ENCODE peak calls at places on chromosomes 7 and 10, in ten cellular contexts. M, X, L, J, H, F, Y, D, W and A are unnamed samples.

GRCh38 chr7:5352440-5353010 is 69.8 kb downstream of the SLC29A4 start:
- DNase-seq in M (no peak), X (no peak), L (no peak), J (no peak), H (no peak), F (no peak), Y (no peak), D (no peak), W (no peak), A (no peak)

GRCh38 chr7:159038066-159038465 is 106.6 kb downstream of the VIPR2 start:
- DNase-seq in M (no peak), X (no peak), L (no peak), J (no peak), H (no peak), F (no peak), Y (no peak), D (no peak), W (no peak), A (no peak)

GRCh38 chr7:127782075-127782474 is 130.1 kb downstream of the SND1 start:
- DNase-seq in M (no peak), X (no peak), L (peak), J (no peak), H (no peak), F (no peak), Y (no peak), D (no peak), W (no peak), A (no peak)

GRCh38 chr7:26001662-26002244 is 150.2 kb upstream of the NFE2L3 start:
- DNase-seq in M (no peak), X (no peak), L (no peak), J (no peak), H (no peak), F (no peak), Y (no peak), D (no peak), W (no peak), A (no peak)

GRCh38 chr10:119461380-119461779 is 81.1 kb downstream of the RGS10 start:
- DNase-seq in M (peak), X (peak), L (no peak), J (no peak), H (no peak), F (no peak), Y (no peak), D (no peak), W (peak), A (no peak)

GRCh38 chr7:84633-85020 is 107.7 kb upstream of the FAM20C start:
- DNase-seq in M (no peak), X (no peak), L (no peak), J (no peak), H (no peak), F (no peak), Y (no peak), D (no peak), W (no peak), A (no peak)

GRCh38 chr10:78028438-78029293 is 649 bp downstream of the POLR3A start:
- DNase-seq in M (peak), X (peak), L (no peak), J (peak), H (no peak), F (no peak), Y (no peak), D (no peak), W (no peak), A (no peak)

GRCh38 chr10:14153570-14154055 is 177.1 kb downstream of the FRMD4A start:
- DNase-seq in M (peak), X (no peak), L (no peak), J (no peak), H (no peak), F (no peak), Y (no peak), D (no peak), W (no peak), A (no peak)

GRCh38 chr7:105952917-105953595 is 10.0 kb upstream of the CDHR3 start:
- DNase-seq in M (no peak), X (no peak), L (no peak), J (no peak), H (no peak), F (no peak), Y (no peak), D (no peak), W (no peak), A (no peak)

GRCh38 chr10:38741226-38741625 is 647.1 kb downstream of the ZNF37A start:
- DNase-seq in M (no peak), X (no peak), L (no peak), J (no peak), H (no peak), F (no peak), Y (no peak), D (no peak), W (no peak), A (no peak)

GRCh38 chr10:132810807-132811700 is 25.1 kb upstream of the NKX6-2 start:
- DNase-seq in M (no peak), X (no peak), L (no peak), J (no peak), H (no peak), F (no peak), Y (no peak), D (no peak), W (no peak), A (no peak)

GRCh38 chr10:102779680-102780079 is 35.9 kb downstream of the WBP1L start:
- DNase-seq in M (no peak), X (no peak), L (no peak), J (no peak), H (no peak), F (no peak), Y (no peak), D (no peak), W (no peak), A (no peak)

GRCh38 chr7:120997902-120998301 is 9.4 kb downstream of the CPED1 start:
- DNase-seq in M (no peak), X (no peak), L (peak), J (no peak), H (no peak), F (no peak), Y (no peak), D (no peak), W (no peak), A (no peak)

GRCh38 chr10:124669824-124670654 is 74.1 kb downstream of the FAM53B start:
- DNase-seq in M (no peak), X (no peak), L (no peak), J (no peak), H (no peak), F (no peak), Y (no peak), D (no peak), W (no peak), A (no peak)

GRCh38 chr10:124346831-124347230 is 71.9 kb downstream of the OAT start:
- DNase-seq in M (no peak), X (no peak), L (no peak), J (no peak), H (no peak), F (no peak), Y (no peak), D (no peak), W (no peak), A (no peak)

GRCh38 chr10:74746813-74747212 is 79.6 kb upstream of the KAT6B start:
- DNase-seq in M (no peak), X (no peak), L (no peak), J (no peak), H (no peak), F (no peak), Y (no peak), D (no peak), W (no peak), A (no peak)

GRCh38 chr7:27031289-27032172 is 64.3 kb downstream of the HOXA1 start:
- DNase-seq in M (peak), X (peak), L (peak), J (no peak), H (no peak), F (no peak), Y (no peak), D (no peak), W (peak), A (no peak)

GRCh38 chr7:462173-463103 is 57.2 kb downstream of the PDGFA start:
- DNase-seq in M (no peak), X (no peak), L (no peak), J (no peak), H (no peak), F (no peak), Y (no peak), D (no peak), W (no peak), A (no peak)

GRCh38 chr10:130875897-130876472 is 435.5 kb downstream of the TCERG1L start:
- DNase-seq in M (no peak), X (no peak), L (no peak), J (no peak), H (no peak), F (no peak), Y (no peak), D (no peak), W (no peak), A (no peak)

GRCh38 chr7:83347836-83348482 is 185.3 kb upstream of the PCLO start:
- DNase-seq in M (peak), X (peak), L (no peak), J (no peak), H (no peak), F (no peak), Y (no peak), D (no peak), W (peak), A (no peak)

GRCh38 chr10:4129866-4130455 is 345.0 kb upstream of the KLF6 start:
- DNase-seq in M (no peak), X (no peak), L (no peak), J (no peak), H (no peak), F (no peak), Y (no peak), D (no peak), W (peak), A (no peak)

GRCh38 chr7:139821349-139822115 is 7.5 kb upstream of the TBXAS1 start:
- DNase-seq in M (no peak), X (no peak), L (no peak), J (no peak), H (no peak), F (no peak), Y (no peak), D (no peak), W (no peak), A (no peak)

GRCh38 chr10:60114765-60115586 is 208.6 kb upstream of the CCDC6 start:
- DNase-seq in M (peak), X (peak), L (peak), J (no peak), H (peak), F (no peak), Y (no peak), D (no peak), W (peak), A (peak)

GRCh38 chr7:108249458-108249857 is 119.3 kb upstream of the LAMB4 start:
- DNase-seq in M (no peak), X (no peak), L (no peak), J (no peak), H (no peak), F (no peak), Y (no peak), D (no peak), W (peak), A (no peak)

GRCh38 chr10:56449770-56450169 is 88.7 kb upstream of the ZWINT start:
- DNase-seq in M (no peak), X (peak), L (peak), J (no peak), H (no peak), F (no peak), Y (no peak), D (no peak), W (peak), A (no peak)

GRCh38 chr10:79244841-79245504 is 102.3 kb upstream of the PPIF start:
- DNase-seq in M (peak), X (no peak), L (peak), J (no peak), H (no peak), F (no peak), Y (no peak), D (no peak), W (no peak), A (peak)

GRCh38 chr7:50667789-50668226 is 102.6 kb upstream of the DDC start:
- DNase-seq in M (no peak), X (no peak), L (no peak), J (no peak), H (no peak), F (peak), Y (no peak), D (no peak), W (no peak), A (no peak)

GRCh38 chr7:68187549-68187948 is 1190.9 kb downstream of the TYW1 start:
- DNase-seq in M (no peak), X (no peak), L (no peak), J (no peak), H (no peak), F (no peak), Y (no peak), D (no peak), W (no peak), A (no peak)